ENCODE peak calls at places on chromosomes 13 and 19, in five cellular contexts. T, I, W, N and E are unnamed samples.

GRCh38 chr19:14059093-14059480 is 2.8 kb downstream of the PALM3 start:
- DNase-seq in T (no peak), I (no peak), W (no peak), N (no peak), E (no peak)

GRCh38 chr19:7863157-7863970 is 10.8 kb downstream of the PRR36 start:
- DNase-seq in T (no peak), I (no peak), W (no peak), N (no peak), E (no peak)

GRCh38 chr13:33017410-33017929 is 1.2 kb downstream of the KL start:
- DNase-seq in T (no peak), I (peak; percentile 55), W (peak; percentile 30), N (peak; percentile 50), E (peak; percentile 15)

GRCh38 chr13:101487046-101487830 is 34.8 kb downstream of the ITGBL1 start:
- DNase-seq in T (no peak), I (no peak), W (peak; percentile 65), N (no peak), E (no peak)

GRCh38 chr13:110713981-110714797 is 689 bp downstream of the ING1 start:
- DNase-seq in T (peak; percentile 65), I (peak; percentile 52), W (peak; percentile 47), N (peak; percentile 58), E (peak; percentile 66)

GRCh38 chr19:17348700-17349099 is 11.3 kb downstream of the GTPBP3 start:
- DNase-seq in T (no peak), I (peak; percentile 67), W (peak; percentile 92), N (peak; percentile 88), E (peak; percentile 29)

GRCh38 chr13:105464249-105464648 is 1071.2 kb downstream of the EFNB2 start:
- DNase-seq in T (no peak), I (peak; percentile 68), W (no peak), N (no peak), E (no peak)

GRCh38 chr13:112806761-112807652 is 117.2 kb downstream of the ATP11A start:
- DNase-seq in T (no peak), I (peak; percentile 20), W (no peak), N (no peak), E (no peak)

GRCh38 chr13:25249001-25249543 is 38.2 kb downstream of the MTMR6 start:
- DNase-seq in T (no peak), I (peak; percentile 40), W (no peak), N (no peak), E (no peak)

GRCh38 chr19:8631425-8631819 is 989 bp downstream of the NFILZ start:
- DNase-seq in T (peak; percentile 61), I (peak; percentile 85), W (no peak), N (peak; percentile 42), E (peak; percentile 66)

GRCh38 chr19:41189425-41190065 is 3.5 kb upstream of the CYP2S1 start:
- DNase-seq in T (no peak), I (no peak), W (no peak), N (no peak), E (no peak)

GRCh38 chr13:101916108-101916757 is 463.8 kb downstream of the ITGBL1 start:
- DNase-seq in T (no peak), I (peak; percentile 14), W (no peak), N (peak; percentile 45), E (peak; percentile 30)

GRCh38 chr13:107339209-107339608 is 771.3 kb upstream of the ARGLU1 start:
- DNase-seq in T (no peak), I (peak; percentile 47), W (no peak), N (no peak), E (no peak)

GRCh38 chr13:73142091-73142490 is 83.3 kb downstream of the KLF5 start:
- DNase-seq in T (no peak), I (peak; percentile 14), W (peak; percentile 5), N (no peak), E (peak; percentile 24)

GRCh38 chr13:79549355-79550106 is 68.6 kb downstream of the NDFIP2 start:
- DNase-seq in T (no peak), I (peak; percentile 69), W (no peak), N (no peak), E (no peak)

GRCh38 chr19:16244091-16244490 is 46.4 kb downstream of the AP1M1 start:
- DNase-seq in T (no peak), I (peak; percentile 15), W (no peak), N (no peak), E (no peak)

GRCh38 chr19:35375505-35376307 is 4.8 kb downstream of the GPR42 start:
- DNase-seq in T (no peak), I (no peak), W (no peak), N (no peak), E (no peak)

GRCh38 chr19:2014731-2015610 is 543 bp downstream of the BTBD2 start:
- DNase-seq in T (no peak), I (no peak), W (no peak), N (peak; percentile 43), E (no peak)

GRCh38 chr13:20796791-20797513 is 23.2 kb upstream of the EEF1AKMT1 start:
- DNase-seq in T (no peak), I (peak; percentile 37), W (peak; percentile 86), N (no peak), E (no peak)

GRCh38 chr19:49775742-49776370 is 9.1 kb downstream of the AP2A1 start:
- DNase-seq in T (no peak), I (no peak), W (no peak), N (no peak), E (no peak)

GRCh38 chr13:80931766-80932165 is 590.8 kb upstream of the SPRY2 start:
- DNase-seq in T (no peak), I (peak; percentile 5), W (no peak), N (no peak), E (no peak)

GRCh38 chr19:56873493-56873892 is 33.0 kb upstream of the PEG3 start:
- DNase-seq in T (no peak), I (no peak), W (no peak), N (no peak), E (no peak)

GRCh38 chr19:41646589-41647204 is 19.8 kb upstream of the CEACAM4 start:
- DNase-seq in T (no peak), I (no peak), W (no peak), N (no peak), E (peak; percentile 24)

GRCh38 chr19:13262450-13262849 is 112.2 kb downstream of the IER2 start:
- DNase-seq in T (no peak), I (peak; percentile 36), W (peak; percentile 70), N (no peak), E (peak; percentile 21)

GRCh38 chr19:16886305-16886880 is 2.4 kb upstream of the F2RL3 start:
- DNase-seq in T (peak; percentile 75), I (peak; percentile 36), W (peak; percentile 81), N (peak; percentile 95), E (peak; percentile 30)

GRCh38 chr13:65275838-65276630 is 1954.1 kb downstream of the PCDH9 start:
- DNase-seq in T (no peak), I (no peak), W (no peak), N (no peak), E (peak; percentile 22)

GRCh38 chr13:21925720-21926119 is 254.8 kb downstream of the FGF9 start:
- DNase-seq in T (no peak), I (no peak), W (no peak), N (no peak), E (no peak)

GRCh38 chr13:109779074-109779473 is 7.3 kb downstream of the IRS2 start:
- DNase-seq in T (no peak), I (peak; percentile 29), W (no peak), N (no peak), E (no peak)

GRCh38 chr13:29936051-29936813 is 85.8 kb upstream of the UBL3 start:
- DNase-seq in T (no peak), I (no peak), W (no peak), N (no peak), E (no peak)

GRCh38 chr19:2230029-2230531 is 6.0 kb downstream of the PLEKHJ1 start:
- DNase-seq in T (no peak), I (no peak), W (no peak), N (no peak), E (no peak)

GRCh38 chr19:17687857-17688784 is at the start of gene UNC13A:
- DNase-seq in T (no peak), I (peak; percentile 20), W (no peak), N (peak; percentile 48), E (peak; percentile 43)

GRCh38 chr19:38693380-38694223 is 46.2 kb downstream of the ACTN4 start:
- DNase-seq in T (no peak), I (peak; percentile 93), W (peak; percentile 85), N (peak; percentile 70), E (peak; percentile 67)

DNA sequence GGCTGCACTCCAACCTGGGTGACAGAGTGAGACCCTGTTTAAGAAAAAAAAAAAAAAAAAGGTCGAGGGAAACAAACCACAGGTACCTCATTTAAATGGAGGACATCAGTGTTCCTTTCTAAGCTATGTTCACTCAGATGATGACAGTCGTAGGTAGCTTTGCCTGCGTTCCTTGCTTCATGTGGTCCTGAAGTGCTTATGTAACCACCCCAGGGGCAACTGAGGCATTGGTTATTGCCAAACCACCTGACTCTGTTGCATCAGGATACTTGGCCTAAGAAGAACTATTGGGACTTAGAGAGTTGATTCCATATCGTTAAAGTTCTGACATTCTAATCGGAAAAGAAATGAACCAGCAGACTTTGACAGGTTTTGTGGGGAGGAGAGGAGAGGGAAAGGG is 51.7 kb downstream of the SPATA13 start:
- DNase-seq in T (no peak), I (no peak), W (no peak), N (no peak), E (peak; percentile 45)
- H3K4me3 ChIP-seq in T (no peak overlapping the region), I (no peak overlapping the region), W (no peak overlapping the region), N (no peak overlapping the region), E (no peak overlapping the region)

DNA sequence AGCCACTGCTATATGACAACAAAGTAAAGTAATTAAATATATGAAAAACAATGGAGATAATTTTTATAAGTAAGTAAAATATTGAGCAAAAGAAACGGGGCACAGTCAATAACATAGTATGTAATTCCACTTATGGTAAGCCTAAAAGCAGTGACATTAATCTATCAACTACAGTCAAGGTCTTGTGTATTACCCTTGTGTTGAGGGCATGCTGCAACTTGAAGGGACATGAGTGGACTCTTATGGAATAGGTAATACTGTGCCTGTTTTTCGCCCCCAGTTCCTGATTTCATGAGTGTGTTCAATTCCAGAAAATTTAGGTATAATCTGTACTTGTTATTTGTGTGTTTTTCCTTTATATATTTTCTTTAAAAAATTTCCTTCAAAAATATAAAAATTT is 201.3 kb upstream of the SLITRK6 start:
- DNase-seq in T (no peak), I (no peak), W (no peak), N (no peak), E (no peak)
- TF ChIP-seq CTCF in T (no peak), I (no peak), W (no peak), N (no peak), E (no peak)

DNA sequence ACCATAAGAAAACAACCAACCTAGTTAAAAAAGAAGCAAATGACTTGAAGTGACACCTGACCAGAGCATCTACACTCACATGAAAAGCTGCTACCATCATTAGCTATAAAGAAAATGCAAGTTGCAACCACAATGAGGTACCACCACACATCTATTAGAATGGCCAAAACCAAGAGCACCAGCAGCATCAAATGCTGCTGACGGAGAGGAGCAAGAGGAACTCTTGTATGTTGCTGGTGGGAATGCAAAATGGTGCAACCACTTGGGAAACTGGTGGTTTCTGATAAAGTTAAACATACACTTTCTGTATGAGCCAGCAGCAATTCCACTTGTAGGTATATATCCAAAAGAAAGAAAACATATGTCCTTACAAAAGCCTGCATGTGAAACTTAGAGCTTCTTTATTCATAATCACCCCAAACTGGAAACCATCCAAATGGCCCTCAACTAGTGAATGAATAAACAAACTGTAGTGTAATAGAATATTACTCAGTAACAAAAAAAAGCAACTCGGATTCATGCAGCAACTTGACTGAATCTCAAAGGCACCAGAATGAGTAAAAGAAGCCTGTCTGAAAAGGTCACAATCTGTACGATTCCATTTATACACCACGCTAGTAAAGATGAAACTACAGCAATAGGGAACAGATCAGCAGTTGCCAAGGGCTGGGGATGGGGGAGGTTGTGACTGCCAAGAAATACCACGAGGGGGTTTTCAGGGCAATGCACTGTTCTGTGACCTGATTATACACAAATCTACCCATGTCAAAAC is 60.9 kb upstream of the RANBP3 start:
- DNase-seq in T (no peak), I (no peak), W (no peak), N (no peak), E (no peak)
- H3K36me3 ChIP-seq in T (peaks cover 60% of the 10 kb centered on the region), I (no peaks in the 10 kb centered on the region), W (peaks cover 4% of the 10 kb centered on the region), N (peaks cover 35% of the 10 kb centered on the region), E (no peaks in the 10 kb centered on the region)

GRCh38 chr19:11577451-11578341 is at the start of gene ACP5:
- DNase-seq in T (peak; percentile 68), I (no peak), W (no peak), N (no peak), E (no peak)
- H3K4me3 ChIP-seq in T (peak within 1 kb of the TSS; percentile 31), I (no peak within 1 kb of the TSS), W (no peak within 1 kb of the TSS), N (peak within 1 kb of the TSS; percentile 43), E (no peak within 1 kb of the TSS)